ENCODE peak calls at places on chromosome 12, in four cellular contexts. Y is HepG2, G is SK-N-SH, Z is K562. T is an unnamed sample.

GRCh38 chr12:30219047-30219446 is 435.3 kb upstream of the TMTC1 start:
- DNase-seq in Y (no peak), G (no peak), Z (no peak), T (no peak)

GRCh38 chr12:57176139-57176477 is 28.7 kb upstream of the LRP1-AS start:
- DNase-seq in Y (no peak), G (no peak), Z (no peak), T (no peak)

GRCh38 chr12:630656-631632 is 32.3 kb downstream of the NINJ2 start:
- DNase-seq in Y (no peak), G (no peak), Z (no peak), T (no peak)

GRCh38 chr12:122356192-122356635 is 66.3 kb downstream of the CLIP1 start:
- DNase-seq in Y (peak), G (peak), Z (peak), T (peak)

GRCh38 chr12:116320839-116321238 is 43.3 kb upstream of the MED13L start:
- DNase-seq in Y (no peak), G (no peak), Z (no peak), T (peak)

GRCh38 chr12:2488596-2488995 is 306.2 kb upstream of the FKBP4 start:
- DNase-seq in Y (no peak), G (no peak), Z (no peak), T (no peak)

GRCh38 chr12:82848846-82849245 is 162.1 kb downstream of the TMTC2 start:
- DNase-seq in Y (no peak), G (no peak), Z (no peak), T (no peak)

GRCh38 chr12:13146539-13146938 is 43.1 kb upstream of the GSG1 start:
- DNase-seq in Y (no peak), G (no peak), Z (no peak), T (no peak)

GRCh38 chr12:117567644-117568043 is 206.2 kb upstream of the NOS1 start:
- DNase-seq in Y (no peak), G (no peak), Z (no peak), T (no peak)

GRCh38 chr12:64404470-64405446 is 566 bp downstream of the XPOT start:
- DNase-seq in Y (peak), G (peak), Z (peak), T (peak)

GRCh38 chr12:130424858-130425697 is 87.4 kb downstream of the PIWIL1 start:
- DNase-seq in Y (no peak), G (no peak), Z (no peak), T (no peak)

GRCh38 chr12:53051058-53051880 is 1.4 kb downstream of the TNS2 start:
- DNase-seq in Y (peak), G (no peak), Z (no peak), T (no peak)

GRCh38 chr12:12239127-12239526 is 27.7 kb downstream of the LRP6 start:
- DNase-seq in Y (no peak), G (no peak), Z (no peak), T (no peak)

GRCh38 chr12:26298785-26299621 is 103.6 kb downstream of the SSPN start:
- DNase-seq in Y (no peak), G (peak), Z (peak), T (no peak)

GRCh38 chr12:124457287-124458219 is 109.9 kb downstream of the NCOR2 start:
- DNase-seq in Y (no peak), G (no peak), Z (no peak), T (no peak)

GRCh38 chr12:10184261-10184843 is 5.5 kb downstream of the TMEM52B start:
- DNase-seq in Y (no peak), G (no peak), Z (no peak), T (no peak)

GRCh38 chr12:47816646-47817271 is 2.9 kb downstream of the HDAC7 start:
- DNase-seq in Y (no peak), G (peak), Z (no peak), T (no peak)

GRCh38 chr12:63036974-63037335 is 102.0 kb upstream of the PPM1H start:
- DNase-seq in Y (no peak), G (no peak), Z (no peak), T (no peak)

GRCh38 chr12:131598717-131599116 is 112.2 kb upstream of the SFSWAP start:
- DNase-seq in Y (no peak), G (no peak), Z (peak), T (no peak)

GRCh38 chr12:53736602-53737493 is 9.6 kb upstream of the CALCOCO1 start:
- DNase-seq in Y (no peak), G (no peak), Z (no peak), T (no peak)

GRCh38 chr12:57898308-57898970 is 42.9 kb upstream of the ATP23 start:
- DNase-seq in Y (no peak), G (no peak), Z (no peak), T (no peak)

GRCh38 chr12:32603858-32604257 is 75.2 kb upstream of the DNM1L start:
- DNase-seq in Y (no peak), G (no peak), Z (no peak), T (no peak)

GRCh38 chr12:126198516-126198915 is 1133.3 kb downstream of the AACS start:
- DNase-seq in Y (no peak), G (no peak), Z (no peak), T (no peak)

GRCh38 chr12:26524862-26525465 is 308.0 kb downstream of the ITPR2 start:
- DNase-seq in Y (no peak), G (no peak), Z (peak), T (peak)

GRCh38 chr12:40446385-40446784 is 221.6 kb downstream of the LRRK2 start:
- DNase-seq in Y (peak), G (peak), Z (peak), T (peak)

GRCh38 chr12:57764662-57765002 is 2.2 kb downstream of the CYP27B1 start:
- DNase-seq in Y (no peak), G (no peak), Z (no peak), T (no peak)

GRCh38 chr12:389138-390096 is at the start of gene KDM5A:
- DNase-seq in Y (peak), G (peak), Z (peak), T (peak)

GRCh38 chr12:124695861-124696260 is 128.4 kb upstream of the NCOR2 start:
- DNase-seq in Y (no peak), G (no peak), Z (no peak), T (peak)

GRCh38 chr12:63844391-63845341 is at the start of gene SRGAP1:
- DNase-seq in Y (peak), G (peak), Z (peak), T (peak)

GRCh38 chr12:82937151-82937550 is 250.4 kb downstream of the TMTC2 start:
- DNase-seq in Y (no peak), G (no peak), Z (no peak), T (no peak)

GRCh38 chr12:26271024-26271423 is 75.7 kb downstream of the SSPN start:
- DNase-seq in Y (no peak), G (no peak), Z (no peak), T (no peak)

GRCh38 chr12:93813972-93814821 is 137.0 kb downstream of the CRADD start:
- DNase-seq in Y (peak), G (no peak), Z (no peak), T (peak)

GRCh38 chr12:54407183-54407905 is 11.7 kb downstream of the ITGA5 start:
- DNase-seq in Y (no peak), G (no peak), Z (no peak), T (no peak)

GRCh38 chr12:80805106-80805505 is 88.4 kb downstream of the MYF5 start:
- DNase-seq in Y (no peak), G (no peak), Z (no peak), T (no peak)

GRCh38 chr12:32273712-32274111 is 125.6 kb upstream of the FGD4 start:
- DNase-seq in Y (no peak), G (no peak), Z (peak), T (no peak)

GRCh38 chr12:108691995-108692808 is 39.1 kb downstream of the CORO1C start:
- DNase-seq in Y (no peak), G (no peak), Z (no peak), T (no peak)

GRCh38 chr12:32002848-32003493 is 43.8 kb downstream of the RESF1 start:
- DNase-seq in Y (no peak), G (no peak), Z (no peak), T (no peak)

GRCh38 chr12:62403031-62403430 is 63.6 kb upstream of the MON2 start:
- DNase-seq in Y (no peak), G (no peak), Z (no peak), T (no peak)

DNA sequence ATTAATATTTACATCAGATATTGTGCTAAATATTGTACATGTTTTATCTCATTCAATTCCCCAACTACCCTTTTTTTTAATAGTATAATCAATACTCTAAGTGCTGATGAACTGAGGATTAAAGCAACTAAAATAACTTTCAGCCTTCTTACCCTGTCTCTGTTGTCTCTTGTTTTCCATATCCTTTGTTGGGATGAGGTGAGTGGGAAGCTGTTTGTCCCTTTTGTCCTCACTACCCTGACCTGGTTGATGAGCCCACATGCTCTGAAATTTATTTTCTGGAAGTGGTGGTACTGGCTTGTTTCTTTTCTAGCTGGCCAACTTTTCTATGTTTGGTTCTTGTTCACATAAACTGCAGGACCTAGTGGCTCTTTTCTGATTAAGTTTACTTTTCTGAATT is 9.6 kb upstream of the ART4 start:
- DNase-seq in Y (no peak), G (no peak), Z (no peak), T (no peak)
- TF ChIP-seq JUND in Y (no peak), G (no peak), Z (no peak), T (no peak)

GRCh38 chr12:23262670-23263069 is 637.7 kb downstream of the ETNK1 start:
- DNase-seq in Y (no peak), G (no peak), Z (peak), T (no peak)

DNA sequence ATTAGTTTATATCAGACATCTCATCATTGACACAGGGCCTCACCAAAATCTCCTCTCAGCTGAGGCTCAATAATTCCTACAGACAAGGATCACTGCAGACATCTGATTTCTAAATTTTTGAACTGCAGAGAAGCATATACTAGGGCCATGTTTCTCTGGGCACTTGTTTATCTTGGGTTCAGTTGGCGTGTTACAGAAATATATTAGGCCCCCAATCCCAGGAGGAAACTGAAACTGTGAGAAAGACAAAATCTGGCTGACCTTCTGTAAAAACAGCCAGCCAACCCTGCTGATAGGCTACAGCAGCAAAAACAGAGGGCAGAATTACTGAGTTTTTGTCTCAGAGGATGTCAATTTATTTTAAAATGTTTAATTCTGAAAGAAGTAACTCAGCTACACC is 634.6 kb downstream of the ETNK1 start:
- DNase-seq in Y (no peak), G (no peak), Z (no peak), T (no peak)
- TF ChIP-seq JUND in Y (no peak), G (no peak), Z (no peak), T (no peak)

GRCh38 chr12:66365718-66366485 is 63.6 kb downstream of the HELB start:
- DNase-seq in Y (no peak), G (no peak), Z (no peak), T (no peak)
- TF ChIP-seq JUND in Y (no peak), G (no peak), Z (no peak), T (no peak)

GRCh38 chr12:41932028-41932427 is 212.6 kb downstream of the GXYLT1 start:
- DNase-seq in Y (no peak), G (no peak), Z (no peak), T (no peak)

GRCh38 chr12:41936333-41936732 is 208.3 kb downstream of the GXYLT1 start:
- DNase-seq in Y (no peak), G (no peak), Z (no peak), T (no peak)

DNA sequence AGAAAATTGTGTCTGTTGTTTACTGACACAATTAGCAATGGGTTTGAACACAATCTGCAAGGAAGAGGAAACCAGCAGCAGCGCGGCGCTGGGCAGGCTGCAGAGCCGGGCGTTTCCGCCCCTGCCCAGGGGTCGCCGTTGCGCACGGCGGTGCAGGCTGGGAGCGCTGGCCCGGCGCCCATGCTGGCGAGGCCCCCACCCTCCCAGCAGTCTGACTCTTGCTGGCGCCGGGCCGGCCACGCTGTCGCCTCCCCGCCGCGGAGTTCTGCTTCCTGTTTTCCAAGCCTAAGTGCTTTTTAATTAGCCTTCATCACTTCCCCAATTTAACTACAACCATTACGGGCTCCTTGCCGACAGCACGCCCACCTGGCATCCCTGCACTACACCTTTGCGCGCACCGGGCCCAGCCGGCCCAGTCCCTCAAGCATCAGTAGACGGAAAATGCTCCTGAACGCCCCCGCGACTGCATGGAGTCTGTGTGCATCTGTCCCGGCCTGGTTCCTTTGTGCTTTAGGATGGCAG is 212.1 kb downstream of the GXYLT1 start:
- DNase-seq in Y (no peak), G (peak), Z (peak), T (no peak)
- TF ChIP-seq JUND in Y (no peak), G (no peak), Z (no peak), T (no peak)

GRCh38 chr12:113318046-113318656 is 16.8 kb downstream of the SLC8B1 start:
- DNase-seq in Y (no peak), G (no peak), Z (no peak), T (no peak)

GRCh38 chr12:113325938-113326337 is 9.0 kb downstream of the SLC8B1 start:
- DNase-seq in Y (no peak), G (no peak), Z (no peak), T (no peak)

GRCh38 chr12:113320401-113320800 is 14.5 kb downstream of the SLC8B1 start:
- DNase-seq in Y (no peak), G (no peak), Z (no peak), T (no peak)

GRCh38 chr12:113318900-113319628 is 15.8 kb downstream of the SLC8B1 start:
- DNase-seq in Y (no peak), G (no peak), Z (no peak), T (no peak)

GRCh38 chr12:113322353-113322752 is 12.6 kb downstream of the SLC8B1 start:
- DNase-seq in Y (no peak), G (no peak), Z (no peak), T (no peak)
- TF ChIP-seq JUND in Y (no peak), G (no peak), Z (no peak), T (no peak)

GRCh38 chr12:104669851-104670337 is 213.1 kb downstream of the CHST11 start:
- DNase-seq in Y (no peak), G (no peak), Z (no peak), T (no peak)
- TF ChIP-seq JUND in Y (no peak), G (no peak), Z (no peak), T (no peak)

GRCh38 chr12:51270067-51270846 is at the start of gene SMAGP:
- DNase-seq in Y (peak), G (peak), Z (peak), T (peak)
- TF ChIP-seq JUND in Y (no peak), G (no peak), Z (no peak), T (no peak)

T was measured in T47D.